ENCODE peak calls at places on chromosomes 12 and 14, in eight cellular contexts. G is fibroblast of lung, E is WTC11, K is stomach, N is left ventricle myocardium inferior, R is glutamatergic neuron, Q is endothelial cell of umbilical vein, X is body of pancreas. D is an unnamed sample.

GRCh38 chr12:63353559-63353958 is 202.6 kb upstream of the AVPR1A start:
- DNase-seq in X (no peak), K (no peak), E (no peak), G (peak; percentile 26), N (no peak), Q (peak; percentile 70), R (no peak), D (no peak)

GRCh38 chr12:123571343-123571813 is 13.0 kb upstream of the TMED2 start:
- DNase-seq in X (peak; percentile 54), R (peak; percentile 26), E (peak; percentile 32), N (peak; percentile 40), K (peak; percentile 27), Q (no peak), G (peak; percentile 68), D (peak; percentile 62)

GRCh38 chr12:61011767-61012423 is 1248.3 kb upstream of the USP15 start:
- DNase-seq in R (no peak), Q (no peak), E (no peak), G (no peak), N (no peak), X (no peak), K (no peak), D (no peak)

GRCh38 chr14:36238666-36239363 is 62.3 kb upstream of the PTCSC3 start:
- DNase-seq in Q (no peak), E (no peak), N (no peak), G (peak; percentile 88), R (no peak), K (no peak), X (no peak), D (no peak)

GRCh38 chr14:65446159-65446558 is 33.6 kb downstream of the FUT8 start:
- DNase-seq in R (no peak), E (no peak), N (no peak), G (peak; percentile 73), Q (peak; percentile 47), X (no peak), K (no peak), D (no peak)

GRCh38 chr12:75738486-75738885 is 227.1 kb upstream of the KRR1 start:
- DNase-seq in K (no peak), Q (no peak), R (no peak), N (no peak), X (no peak), E (no peak), G (peak; percentile 78), D (no peak)

GRCh38 chr12:68611094-68611818 is 557 bp downstream of the RAP1B start:
- DNase-seq in X (peak; percentile 66), N (peak; percentile 68), E (peak; percentile 63), G (peak; percentile 72), Q (peak; percentile 71), R (peak; percentile 54), K (peak; percentile 68), D (no peak)

GRCh38 chr14:53953828-53954550 is 2.6 kb downstream of the BMP4 start:
- DNase-seq in E (peak; percentile 38), R (peak; percentile 53), Q (no peak), K (no peak), X (peak; percentile 44), G (peak; percentile 50), N (peak; percentile 38), D (no peak)

GRCh38 chr14:23127861-23128260 is 8.8 kb upstream of the CEBPE start:
- DNase-seq in Q (no peak), N (no peak), X (no peak), R (no peak), G (no peak), K (no peak), E (no peak), D (no peak)

GRCh38 chr12:40122842-40123241 is 17.0 kb upstream of the SLC2A13 start:
- DNase-seq in G (no peak), R (no peak), Q (no peak), N (no peak), K (no peak), X (no peak), E (no peak), D (no peak)

GRCh38 chr12:93705237-93705636 is 28.1 kb downstream of the CRADD start:
- DNase-seq in R (no peak), G (no peak), X (no peak), N (no peak), Q (no peak), K (no peak), E (no peak), D (no peak)

GRCh38 chr12:93707836-93708235 is 30.7 kb downstream of the CRADD start:
- DNase-seq in E (no peak), X (no peak), K (no peak), N (no peak), Q (no peak), G (peak; percentile 82), R (no peak), D (no peak)

GRCh38 chr12:93704625-93705024 is 27.4 kb downstream of the CRADD start:
- DNase-seq in E (no peak), R (peak; percentile 15), K (no peak), Q (no peak), X (no peak), G (no peak), N (no peak), D (no peak)

GRCh38 chr12:93706824-93707223 is 29.6 kb downstream of the CRADD start:
- DNase-seq in N (no peak), R (no peak), G (peak; percentile 77), X (no peak), E (no peak), K (no peak), Q (no peak), D (no peak)

DNA sequence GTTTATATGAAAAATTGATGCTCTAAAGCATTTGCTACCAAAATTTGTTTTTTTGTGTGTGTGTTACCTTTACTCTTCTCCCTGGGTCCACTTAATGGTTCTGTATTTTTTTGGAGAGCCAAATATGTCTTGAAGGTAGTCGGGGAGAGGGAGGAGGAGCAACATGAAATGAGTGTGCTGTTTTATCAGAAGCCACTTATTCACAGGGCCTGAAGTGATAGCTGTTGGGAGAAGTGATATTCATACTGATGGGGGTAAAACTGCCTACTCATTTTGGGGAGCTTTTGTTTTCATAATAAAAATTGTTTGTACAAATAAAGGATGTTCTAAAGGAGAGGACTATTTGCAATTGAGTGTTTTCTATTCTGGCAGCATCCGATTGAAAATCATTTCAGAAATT is 29.2 kb downstream of the CRADD start:
- DNase-seq in K (no peak), G (peak; percentile 29), R (no peak), N (no peak), Q (no peak), E (no peak), X (no peak), D (no peak)
- TF ChIP-seq CTCF in K (no peak), G (no peak), R (no peak), N (no peak), Q (no peak), E (no peak), X (no peak), D (no peak)

GRCh38 chr14:92600318-92601053 is 86.9 kb downstream of the RIN3 start:
- DNase-seq in N (no peak), R (no peak), G (peak; percentile 78), Q (no peak), K (no peak), X (no peak), E (no peak), D (no peak)

GRCh38 chr14:92601131-92601710 is 87.6 kb downstream of the RIN3 start:
- DNase-seq in X (no peak), R (no peak), E (no peak), N (no peak), K (no peak), Q (no peak), G (no peak), D (no peak)

GRCh38 chr14:92601757-92602417 is 88.3 kb downstream of the RIN3 start:
- DNase-seq in Q (no peak), G (no peak), E (no peak), R (no peak), X (no peak), K (no peak), N (no peak), D (no peak)

GRCh38 chr14:92605274-92605940 is 91.8 kb downstream of the RIN3 start:
- DNase-seq in N (no peak), Q (no peak), X (no peak), K (no peak), R (no peak), G (no peak), E (no peak), D (no peak)

GRCh38 chr14:92603309-92604257 is 90.0 kb downstream of the RIN3 start:
- DNase-seq in G (peak; percentile 94), K (no peak), Q (no peak), X (no peak), R (no peak), N (peak; percentile 40), E (no peak), D (no peak)
- TF ChIP-seq CTCF in G (peak; percentile 29), K (no peak), Q (no peak), X (no peak), R (no peak), N (peak; percentile 63), E (no peak), D (no peak)

GRCh38 chr14:103281496-103282231 is 52.4 kb upstream of the EIF5 start:
- DNase-seq in Q (peak; percentile 27), N (no peak), E (peak; percentile 59), K (peak; percentile 60), X (peak; percentile 45), G (peak; percentile 40), R (peak; percentile 69), D (no peak)

GRCh38 chr14:103275000-103275399 is 59.0 kb upstream of the EIF5 start:
- DNase-seq in N (no peak), K (no peak), E (no peak), G (no peak), Q (no peak), X (no peak), R (no peak), D (no peak)

GRCh38 chr14:103280278-103280917 is 53.6 kb upstream of the EIF5 start:
- DNase-seq in E (no peak), N (no peak), G (no peak), K (no peak), Q (no peak), X (no peak), R (no peak), D (no peak)

GRCh38 chr14:103282932-103283331 is 51.1 kb upstream of the EIF5 start:
- DNase-seq in Q (no peak), K (no peak), X (no peak), N (no peak), E (no peak), R (no peak), G (no peak), D (no peak)

GRCh38 chr14:103279129-103280025 is 54.7 kb upstream of the EIF5 start:
- DNase-seq in Q (no peak), E (peak; percentile 52), N (no peak), R (no peak), X (peak; percentile 53), G (no peak), K (no peak), D (no peak)
- TF ChIP-seq CTCF in Q (no peak), E (no peak), N (no peak), R (no peak), X (no peak), G (no peak), K (no peak), D (no peak)

DNA sequence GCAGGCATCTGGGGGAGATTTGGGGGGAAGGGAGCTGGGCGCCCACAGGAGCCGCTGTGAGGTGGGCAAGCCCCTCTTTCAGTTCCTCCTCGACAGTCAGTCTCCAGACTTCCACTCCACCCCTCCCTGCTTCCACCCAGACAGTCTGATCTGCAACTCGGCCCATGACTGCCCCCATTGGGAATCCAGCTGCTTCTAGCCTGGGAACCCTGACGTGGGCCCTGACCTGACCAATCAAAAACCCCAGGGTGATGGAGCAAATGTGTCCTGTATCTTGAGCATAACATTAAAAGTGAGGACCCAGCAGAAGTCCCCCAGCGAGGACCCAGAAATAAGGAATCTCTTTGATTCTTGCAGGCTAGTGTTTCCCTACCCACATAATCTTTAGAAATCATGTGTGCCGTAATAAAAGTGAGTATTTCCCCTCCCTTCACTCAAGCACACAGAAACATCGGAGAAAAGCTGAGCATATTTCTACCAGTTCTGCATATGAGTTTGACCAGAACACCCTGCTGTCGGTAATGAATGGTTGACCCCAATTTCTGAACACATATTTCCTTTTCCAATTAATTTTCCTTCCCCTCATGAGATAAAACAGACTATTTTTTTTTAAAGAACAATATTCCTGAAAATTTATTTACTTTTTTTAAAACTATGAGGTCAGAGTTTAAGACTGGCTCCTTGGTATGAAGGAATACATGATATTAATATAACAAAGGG is 6.4 kb downstream of the SSH1 start:
- DNase-seq in X (peak; percentile 19), K (no peak), G (peak; percentile 88), E (no peak), N (peak; percentile 74), R (peak; percentile 71), Q (peak; percentile 95), D (no peak)
- TF ChIP-seq CTCF in X (no peak), K (no peak), G (peak; percentile 23), E (no peak), N (peak; percentile 33), R (no peak), Q (peak; percentile 20), D (no peak)

D was measured in omental fat pad.